ENCODE peak calls at places on chromosomes 4 and X, in four cellular contexts. One of them, this sample, is unnamed.

GRCh38 chrX:105126201-105126600 is 94.3 kb downstream of the TEX13A start:
- DNase-seq in occipital lobe: no peak
- DNase-seq in cardiac muscle cell: no peak
- DNase-seq in skeletal muscle cell: no peak
- DNase-seq in this sample: no peak

GRCh38 chr4:79050521-79050880 is 111.3 kb upstream of the PAQR3 start:
- DNase-seq in occipital lobe: no peak
- DNase-seq in cardiac muscle cell: no peak
- DNase-seq in skeletal muscle cell: no peak
- DNase-seq in this sample: no peak

GRCh38 chr4:118968813-118969212 is 80.2 kb downstream of the SYNPO2 start:
- DNase-seq in occipital lobe: no peak
- DNase-seq in cardiac muscle cell: no peak
- DNase-seq in skeletal muscle cell: no peak
- DNase-seq in this sample: no peak

GRCh38 chrX:17944833-17945497 is 83.9 kb upstream of the RAI2 start:
- DNase-seq in occipital lobe: no peak
- DNase-seq in cardiac muscle cell: peak
- DNase-seq in skeletal muscle cell: no peak
- DNase-seq in this sample: peak

GRCh38 chrX:49884290-49884862 is 5.1 kb downstream of the USP27X start:
- DNase-seq in occipital lobe: no peak
- DNase-seq in cardiac muscle cell: peak
- DNase-seq in skeletal muscle cell: no peak
- DNase-seq in this sample: peak

GRCh38 chr4:65007841-65008439 is 598.7 kb upstream of the TECRL start:
- DNase-seq in occipital lobe: no peak
- DNase-seq in cardiac muscle cell: peak
- DNase-seq in skeletal muscle cell: peak
- DNase-seq in this sample: peak

GRCh38 chr4:22435652-22436051 is 80.2 kb downstream of the ADGRA3 start:
- DNase-seq in occipital lobe: no peak
- DNase-seq in cardiac muscle cell: no peak
- DNase-seq in skeletal muscle cell: no peak
- DNase-seq in this sample: no peak

GRCh38 chr4:84849051-84849640 is 117.3 kb downstream of the WDFY3 start:
- DNase-seq in occipital lobe: no peak
- DNase-seq in cardiac muscle cell: no peak
- DNase-seq in skeletal muscle cell: no peak
- DNase-seq in this sample: no peak

GRCh38 chr4:182877326-182877883 is 39.8 kb downstream of the DCTD start:
- DNase-seq in occipital lobe: no peak
- DNase-seq in cardiac muscle cell: no peak
- DNase-seq in skeletal muscle cell: no peak
- DNase-seq in this sample: no peak

GRCh38 chrX:14564058-14564457 is 34.7 kb downstream of the GLRA2 start:
- DNase-seq in occipital lobe: no peak
- DNase-seq in cardiac muscle cell: no peak
- DNase-seq in skeletal muscle cell: no peak
- DNase-seq in this sample: no peak

GRCh38 chrX:107714196-107714811 is 61.3 kb downstream of the TSC22D3 start:
- DNase-seq in occipital lobe: no peak
- DNase-seq in cardiac muscle cell: no peak
- DNase-seq in skeletal muscle cell: no peak
- DNase-seq in this sample: no peak

GRCh38 chr4:110609044-110609750 is 13.7 kb downstream of the PITX2 start:
- DNase-seq in occipital lobe: no peak
- DNase-seq in cardiac muscle cell: no peak
- DNase-seq in skeletal muscle cell: no peak
- DNase-seq in this sample: no peak

GRCh38 chr4:153467154-153467896 is 1.2 kb downstream of the TMEM131L start:
- DNase-seq in occipital lobe: no peak
- DNase-seq in cardiac muscle cell: peak
- DNase-seq in skeletal muscle cell: no peak
- DNase-seq in this sample: no peak